ENCODE peak calls at places on chromosomes 7 and 10, in seven cellular contexts. O is testis; R is A549; T is PC-3; W is breast epithelium; X is tibial artery; U is naive thymus-derived CD4-positive, alpha-beta T cell. B is an unnamed sample.

GRCh38 chr7:135166338-135166989 is 4.0 kb downstream of the CYREN start:
- DNase-seq in R (no peak), U (no peak), W (no peak), O (no peak), T (no peak), X (no peak), B (no peak)

GRCh38 chr10:30639946-30640786 is 10.6 kb upstream of the LYZL2 start:
- DNase-seq in R (peak; percentile 77), U (no peak), O (no peak), W (no peak), T (peak; percentile 63), X (no peak), B (no peak)

GRCh38 chr10:49355221-49355620 is 40.7 kb downstream of the DRGX start:
- DNase-seq in R (no peak), T (no peak), W (no peak), O (no peak), X (no peak), U (no peak), B (no peak)

GRCh38 chr7:144516729-144517128 is 113.2 kb upstream of the NOBOX start:
- DNase-seq in O (no peak), T (no peak), R (no peak), W (no peak), U (no peak), X (no peak), B (no peak)

GRCh38 chr7:37081436-37081835 is 357.1 kb upstream of the AOAH start:
- DNase-seq in W (no peak), T (no peak), O (no peak), R (peak; percentile 11), X (no peak), U (no peak), B (peak; percentile 60)

GRCh38 chr7:129828989-129829676 is 123.6 kb downstream of the UBE2H start:
- DNase-seq in W (no peak), T (peak; percentile 24), U (no peak), R (no peak), X (no peak), O (no peak), B (no peak)

GRCh38 chr7:90111-91063 is 102.0 kb upstream of the FAM20C start:
- DNase-seq in X (no peak), W (no peak), T (peak; percentile 14), O (no peak), U (no peak), R (no peak), B (peak; percentile 19)

GRCh38 chr7:128005759-128006159 is 25.5 kb downstream of the LRRC4 start:
- DNase-seq in R (no peak), T (no peak), W (no peak), X (no peak), O (no peak), U (no peak), B (no peak)

GRCh38 chr10:120017731-120018130 is 125.2 kb downstream of the SEC23IP start:
- DNase-seq in O (no peak), U (no peak), X (no peak), R (no peak), T (peak; percentile 10), W (no peak), B (no peak)

GRCh38 chr7:120740348-120740747 is 117.6 kb downstream of the TSPAN12 start:
- DNase-seq in O (no peak), X (no peak), W (no peak), R (no peak), T (no peak), U (no peak), B (no peak)

GRCh38 chr7:17099083-17099973 is 199.1 kb upstream of the AHR start:
- DNase-seq in R (peak; percentile 93), O (no peak), T (peak; percentile 96), X (no peak), W (peak; percentile 88), U (no peak), B (no peak)

GRCh38 chr10:11020026-11020820 is 2.6 kb downstream of the CELF2 start:
- DNase-seq in W (no peak), R (no peak), X (no peak), T (no peak), U (no peak), O (no peak), B (no peak)

GRCh38 chr7:11776083-11776482 is 55.9 kb downstream of the THSD7A start:
- DNase-seq in T (no peak), R (no peak), O (no peak), X (no peak), W (no peak), U (no peak), B (no peak)

GRCh38 chr7:93040355-93040754 is 77.4 kb downstream of the SAMD9 start:
- DNase-seq in T (no peak), X (no peak), W (no peak), R (no peak), O (no peak), U (no peak), B (peak; percentile 55)

GRCh38 chr10:127971973-127972615 is 65.2 kb downstream of the PTPRE start:
- DNase-seq in X (no peak), T (no peak), O (no peak), U (no peak), R (no peak), W (no peak), B (no peak)

GRCh38 chr10:70906031-70906804 is 17.9 kb upstream of the PCBD1 start:
- DNase-seq in O (no peak), U (no peak), R (no peak), X (peak; percentile 12), T (no peak), W (no peak), B (no peak)

GRCh38 chr10:102975483-102976057 is 57.5 kb downstream of the CNNM2 start:
- DNase-seq in W (no peak), R (no peak), X (no peak), U (no peak), T (no peak), O (no peak), B (no peak)

DNA sequence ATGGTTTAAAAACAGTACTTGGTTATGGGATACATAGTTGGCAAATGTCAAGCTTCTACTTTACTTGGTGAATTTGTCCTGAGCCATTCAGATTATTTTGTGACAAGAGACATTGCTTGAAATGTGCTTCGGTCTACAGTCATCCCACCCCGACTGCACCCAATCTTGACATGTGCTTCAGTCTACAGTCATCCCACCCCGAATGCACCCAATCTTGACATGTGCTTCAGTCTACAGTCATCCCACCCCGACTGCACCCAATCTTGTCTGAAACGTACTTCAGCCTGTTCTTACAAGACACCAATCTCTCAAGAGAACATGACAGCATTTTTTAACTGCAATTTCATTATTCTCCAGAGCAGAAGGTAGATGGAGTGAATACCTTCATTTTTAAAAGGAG is 47.8 kb downstream of the PRKCQ start:
- DNase-seq in U (no peak), R (no peak), X (no peak), T (no peak), W (no peak), O (no peak), B (no peak)
- H3K4me1 ChIP-seq in U (peaks cover 50% of the 10 kb centered on the region), R (no peaks in the 10 kb centered on the region), X (no peaks in the 10 kb centered on the region), T (no peaks in the 10 kb centered on the region), W (no peaks in the 10 kb centered on the region), O (no peaks in the 10 kb centered on the region), B (no peaks in the 10 kb centered on the region)

GRCh38 chr10:90893190-90893589 is 21.4 kb downstream of the RPP30 start:
- DNase-seq in W (no peak), U (no peak), O (no peak), X (no peak), T (no peak), R (no peak), B (no peak)
- H3K4me1 ChIP-seq in W (no peaks in the 10 kb centered on the region), U (no peaks in the 10 kb centered on the region), O (no peaks in the 10 kb centered on the region), X (no peaks in the 10 kb centered on the region), T (peaks cover 19% of the 10 kb centered on the region), R (no peaks in the 10 kb centered on the region), B (no peaks in the 10 kb centered on the region)

GRCh38 chr7:130941322-130942210 is 207.6 kb upstream of the KLF14 start:
- DNase-seq in O (peak; percentile 73), X (peak; percentile 42), R (peak; percentile 80), U (no peak), W (peak; percentile 76), T (peak; percentile 63), B (peak; percentile 62)

GRCh38 chr7:130943981-130944380 is 210.0 kb upstream of the KLF14 start:
- DNase-seq in T (peak; percentile 26), O (no peak), R (no peak), W (no peak), U (no peak), X (no peak), B (no peak)

GRCh38 chr7:130940907-130941306 is 206.9 kb upstream of the KLF14 start:
- DNase-seq in T (peak; percentile 24), X (no peak), U (no peak), R (no peak), O (no peak), W (no peak), B (no peak)

GRCh38 chr7:130943336-130943901 is 209.4 kb upstream of the KLF14 start:
- DNase-seq in U (no peak), X (no peak), O (no peak), R (peak; percentile 77), W (no peak), T (peak; percentile 69), B (no peak)

GRCh38 chr7:130942211-130942964 is 208.4 kb upstream of the KLF14 start:
- DNase-seq in T (peak; percentile 74), X (peak; percentile 67), O (peak; percentile 70), R (peak; percentile 76), U (no peak), W (peak; percentile 77), B (no peak)
- H3K4me1 ChIP-seq in T (peaks cover 65% of the 10 kb centered on the region), X (peaks cover 94% of the 10 kb centered on the region), O (peaks cover 34% of the 10 kb centered on the region), R (peaks cover 83% of the 10 kb centered on the region), U (peaks cover 69% of the 10 kb centered on the region), W (peaks cover 6% of the 10 kb centered on the region), B (peaks cover 10% of the 10 kb centered on the region)

GRCh38 chr10:7512487-7512886 is 101.7 kb upstream of the SFMBT2 start:
- DNase-seq in T (no peak), U (no peak), R (no peak), W (no peak), O (no peak), X (no peak), B (no peak)
- H3K4me1 ChIP-seq in T (no peaks in the 10 kb centered on the region), U (peaks cover 26% of the 10 kb centered on the region), R (no peaks in the 10 kb centered on the region), W (no peaks in the 10 kb centered on the region), O (no peaks in the 10 kb centered on the region), X (no peaks in the 10 kb centered on the region), B (no peaks in the 10 kb centered on the region)

GRCh38 chr10:69457771-69458237 is 6.5 kb downstream of the TSPAN15 start:
- DNase-seq in O (no peak), X (no peak), U (no peak), T (peak; percentile 61), W (no peak), R (no peak), B (no peak)
- H3K4me1 ChIP-seq in O (no peaks in the 10 kb centered on the region), X (peaks cover 28% of the 10 kb centered on the region), U (no peaks in the 10 kb centered on the region), T (peaks cover 70% of the 10 kb centered on the region), W (peaks cover 12% of the 10 kb centered on the region), R (peaks cover 60% of the 10 kb centered on the region), B (peaks cover 13% of the 10 kb centered on the region)

GRCh38 chr7:1548944-1549343 is 7.1 kb downstream of the TMEM184A start:
- DNase-seq in R (peak; percentile 40), T (no peak), W (no peak), X (no peak), O (no peak), U (no peak), B (no peak)

GRCh38 chr7:1550005-1550845 is 5.8 kb downstream of the TMEM184A start:
- DNase-seq in T (no peak), O (no peak), X (no peak), U (no peak), R (no peak), W (no peak), B (no peak)

GRCh38 chr7:1548438-1548831 is 7.6 kb downstream of the TMEM184A start:
- DNase-seq in R (peak; percentile 53), X (no peak), T (no peak), W (no peak), O (no peak), U (no peak), B (no peak)

GRCh38 chr7:1550846-1551155 is 5.2 kb downstream of the TMEM184A start:
- DNase-seq in X (no peak), W (no peak), O (no peak), R (no peak), U (no peak), T (no peak), B (no peak)

GRCh38 chr7:1549357-1550004 is 6.5 kb downstream of the TMEM184A start:
- DNase-seq in T (no peak), U (no peak), R (no peak), X (no peak), W (no peak), O (no peak), B (peak; percentile 47)
- H3K4me1 ChIP-seq in T (peaks cover 3% of the 10 kb centered on the region), U (no peaks in the 10 kb centered on the region), R (peaks cover 42% of the 10 kb centered on the region), X (no peaks in the 10 kb centered on the region), W (peaks cover 5% of the 10 kb centered on the region), O (peaks cover 17% of the 10 kb centered on the region), B (no peaks in the 10 kb centered on the region)

B was measured in right cardiac atrium.